ENCODE peak calls at places on chromosomes 5 and 9, in nine cellular contexts. One of them, this sample, is unnamed.

GRCh38 chr9:118567861-118568260 is 801.4 kb downstream of the BRINP1 start:
- DNase-seq in PC-9: no peak
- DNase-seq in AG09319: no peak
- DNase-seq in lower leg skin: no peak
- DNase-seq in Peyer's patch: no peak
- DNase-seq in breast epithelium: no peak
- DNase-seq in neural crest cell: no peak
- DNase-seq in cardiac muscle cell: no peak
- DNase-seq in suprapubic skin: no peak
- DNase-seq in this sample: no peak

GRCh38 chr5:27810458-27810857 is 772.1 kb upstream of the CDH9 start:
- DNase-seq in neural crest cell: no peak
- DNase-seq in lower leg skin: no peak
- DNase-seq in AG09319: no peak
- DNase-seq in PC-9: no peak
- DNase-seq in cardiac muscle cell: peak; percentile 67
- DNase-seq in Peyer's patch: no peak
- DNase-seq in breast epithelium: no peak
- DNase-seq in suprapubic skin: no peak
- DNase-seq in this sample: no peak

GRCh38 chr9:108696156-108696555 is 159.6 kb downstream of the ACTL7B start:
- DNase-seq in AG09319: no peak
- DNase-seq in cardiac muscle cell: no peak
- DNase-seq in neural crest cell: no peak
- DNase-seq in PC-9: no peak
- DNase-seq in Peyer's patch: no peak
- DNase-seq in lower leg skin: no peak
- DNase-seq in breast epithelium: no peak
- DNase-seq in suprapubic skin: no peak
- DNase-seq in this sample: no peak

GRCh38 chr9:97900738-97901565 is 21.3 kb downstream of the TRMO start:
- DNase-seq in PC-9: peak; percentile 43
- DNase-seq in cardiac muscle cell: peak; percentile 69
- DNase-seq in suprapubic skin: no peak
- DNase-seq in Peyer's patch: peak; percentile 65
- DNase-seq in breast epithelium: no peak
- DNase-seq in lower leg skin: no peak
- DNase-seq in AG09319: no peak
- DNase-seq in neural crest cell: peak; percentile 12
- DNase-seq in this sample: peak; percentile 34

GRCh38 chr9:25613709-25614108 is 64.5 kb downstream of the TUSC1 start:
- DNase-seq in Peyer's patch: no peak
- DNase-seq in PC-9: no peak
- DNase-seq in suprapubic skin: no peak
- DNase-seq in breast epithelium: no peak
- DNase-seq in cardiac muscle cell: no peak
- DNase-seq in AG09319: no peak
- DNase-seq in lower leg skin: no peak
- DNase-seq in neural crest cell: no peak
- DNase-seq in this sample: no peak

GRCh38 chr9:126704157-126704941 is 90.6 kb downstream of the LMX1B start:
- DNase-seq in lower leg skin: no peak
- DNase-seq in neural crest cell: no peak
- DNase-seq in AG09319: no peak
- DNase-seq in PC-9: peak; percentile 54
- DNase-seq in Peyer's patch: peak; percentile 34
- DNase-seq in breast epithelium: peak; percentile 38
- DNase-seq in cardiac muscle cell: peak; percentile 70
- DNase-seq in suprapubic skin: peak; percentile 77
- DNase-seq in this sample: peak; percentile 19

GRCh38 chr9:129604766-129605163 is 16.1 kb downstream of the C9orf50 start:
- DNase-seq in PC-9: peak; percentile 29
- DNase-seq in AG09319: no peak
- DNase-seq in lower leg skin: no peak
- DNase-seq in breast epithelium: no peak
- DNase-seq in suprapubic skin: no peak
- DNase-seq in Peyer's patch: no peak
- DNase-seq in cardiac muscle cell: no peak
- DNase-seq in neural crest cell: no peak
- DNase-seq in this sample: peak; percentile 21

GRCh38 chr5:6510132-6510531 is 61.5 kb downstream of the UBE2QL1 start:
- DNase-seq in breast epithelium: no peak
- DNase-seq in PC-9: no peak
- DNase-seq in Peyer's patch: no peak
- DNase-seq in suprapubic skin: no peak
- DNase-seq in lower leg skin: no peak
- DNase-seq in AG09319: no peak
- DNase-seq in neural crest cell: no peak
- DNase-seq in cardiac muscle cell: peak; percentile 9
- DNase-seq in this sample: no peak

GRCh38 chr9:114284316-114285060 is 38.4 kb upstream of the ORM1 start:
- DNase-seq in neural crest cell: no peak
- DNase-seq in AG09319: no peak
- DNase-seq in cardiac muscle cell: no peak
- DNase-seq in PC-9: no peak
- DNase-seq in breast epithelium: no peak
- DNase-seq in suprapubic skin: peak; percentile 75
- DNase-seq in lower leg skin: no peak
- DNase-seq in Peyer's patch: no peak
- DNase-seq in this sample: no peak

GRCh38 chr5:45639038-45639437 is 57.1 kb downstream of the HCN1 start:
- DNase-seq in lower leg skin: no peak
- DNase-seq in PC-9: no peak
- DNase-seq in Peyer's patch: no peak
- DNase-seq in AG09319: no peak
- DNase-seq in neural crest cell: no peak
- DNase-seq in breast epithelium: no peak
- DNase-seq in suprapubic skin: no peak
- DNase-seq in cardiac muscle cell: no peak
- DNase-seq in this sample: no peak

GRCh38 chr9:36191290-36191645 is 547 bp downstream of the CLTA start:
- DNase-seq in lower leg skin: no peak
- DNase-seq in neural crest cell: peak; percentile 11
- DNase-seq in PC-9: no peak
- DNase-seq in AG09319: no peak
- DNase-seq in cardiac muscle cell: peak; percentile 41
- DNase-seq in breast epithelium: no peak
- DNase-seq in Peyer's patch: peak; percentile 61
- DNase-seq in suprapubic skin: no peak
- DNase-seq in this sample: no peak

GRCh38 chr9:114002271-114002985 is 75.7 kb downstream of the AMBP start:
- DNase-seq in cardiac muscle cell: no peak
- DNase-seq in lower leg skin: peak; percentile 9
- DNase-seq in suprapubic skin: peak; percentile 68
- DNase-seq in AG09319: no peak
- DNase-seq in PC-9: no peak
- DNase-seq in Peyer's patch: peak; percentile 40
- DNase-seq in breast epithelium: peak; percentile 8
- DNase-seq in neural crest cell: no peak
- DNase-seq in this sample: no peak

GRCh38 chr5:151499636-151500035 is 52.2 kb downstream of the SLC36A1 start:
- DNase-seq in lower leg skin: no peak
- DNase-seq in neural crest cell: no peak
- DNase-seq in PC-9: no peak
- DNase-seq in Peyer's patch: no peak
- DNase-seq in suprapubic skin: no peak
- DNase-seq in cardiac muscle cell: peak; percentile 66
- DNase-seq in AG09319: no peak
- DNase-seq in breast epithelium: no peak
- DNase-seq in this sample: no peak

GRCh38 chr5:163459465-163459887 is 426 bp downstream of the NUDCD2 start:
- DNase-seq in suprapubic skin: no peak
- DNase-seq in breast epithelium: no peak
- DNase-seq in cardiac muscle cell: no peak
- DNase-seq in lower leg skin: no peak
- DNase-seq in Peyer's patch: no peak
- DNase-seq in neural crest cell: no peak
- DNase-seq in AG09319: no peak
- DNase-seq in PC-9: no peak
- DNase-seq in this sample: no peak

GRCh38 chr5:997001-997474 is 11.6 kb upstream of the NKD2 start:
- DNase-seq in neural crest cell: no peak
- DNase-seq in breast epithelium: no peak
- DNase-seq in suprapubic skin: peak; percentile 70
- DNase-seq in PC-9: no peak
- DNase-seq in lower leg skin: no peak
- DNase-seq in cardiac muscle cell: peak; percentile 73
- DNase-seq in AG09319: no peak
- DNase-seq in Peyer's patch: no peak
- DNase-seq in this sample: no peak

GRCh38 chr5:73115399-73116051 is 4.8 kb upstream of the TMEM171 start:
- DNase-seq in AG09319: peak; percentile 76
- DNase-seq in cardiac muscle cell: peak; percentile 37
- DNase-seq in breast epithelium: no peak
- DNase-seq in neural crest cell: no peak
- DNase-seq in Peyer's patch: peak; percentile 60
- DNase-seq in suprapubic skin: no peak
- DNase-seq in PC-9: no peak
- DNase-seq in lower leg skin: no peak
- DNase-seq in this sample: no peak
- TF ChIP-seq CTCF in AG09319: no peak
- TF ChIP-seq CTCF in cardiac muscle cell: no peak
- TF ChIP-seq CTCF in breast epithelium: no peak
- TF ChIP-seq CTCF in neural crest cell: no peak
- TF ChIP-seq CTCF in Peyer's patch: no peak
- TF ChIP-seq CTCF in suprapubic skin: no peak
- TF ChIP-seq CTCF in PC-9: no peak
- TF ChIP-seq CTCF in lower leg skin: no peak
- TF ChIP-seq CTCF in this sample: no peak

GRCh38 chr9:32384364-32385134 is at the start of gene ACO1:
- DNase-seq in AG09319: peak; percentile 60
- DNase-seq in neural crest cell: peak; percentile 83
- DNase-seq in cardiac muscle cell: peak; percentile 93
- DNase-seq in lower leg skin: peak; percentile 74
- DNase-seq in Peyer's patch: peak; percentile 96
- DNase-seq in suprapubic skin: peak; percentile 93
- DNase-seq in PC-9: peak; percentile 87
- DNase-seq in breast epithelium: peak; percentile 56
- DNase-seq in this sample: peak; percentile 87
- TF ChIP-seq CTCF in AG09319: no peak
- TF ChIP-seq CTCF in neural crest cell: no peak
- TF ChIP-seq CTCF in cardiac muscle cell: no peak
- TF ChIP-seq CTCF in lower leg skin: no peak
- TF ChIP-seq CTCF in Peyer's patch: no peak
- TF ChIP-seq CTCF in suprapubic skin: no peak
- TF ChIP-seq CTCF in PC-9: no peak
- TF ChIP-seq CTCF in breast epithelium: no peak
- TF ChIP-seq CTCF in this sample: no peak

DNA sequence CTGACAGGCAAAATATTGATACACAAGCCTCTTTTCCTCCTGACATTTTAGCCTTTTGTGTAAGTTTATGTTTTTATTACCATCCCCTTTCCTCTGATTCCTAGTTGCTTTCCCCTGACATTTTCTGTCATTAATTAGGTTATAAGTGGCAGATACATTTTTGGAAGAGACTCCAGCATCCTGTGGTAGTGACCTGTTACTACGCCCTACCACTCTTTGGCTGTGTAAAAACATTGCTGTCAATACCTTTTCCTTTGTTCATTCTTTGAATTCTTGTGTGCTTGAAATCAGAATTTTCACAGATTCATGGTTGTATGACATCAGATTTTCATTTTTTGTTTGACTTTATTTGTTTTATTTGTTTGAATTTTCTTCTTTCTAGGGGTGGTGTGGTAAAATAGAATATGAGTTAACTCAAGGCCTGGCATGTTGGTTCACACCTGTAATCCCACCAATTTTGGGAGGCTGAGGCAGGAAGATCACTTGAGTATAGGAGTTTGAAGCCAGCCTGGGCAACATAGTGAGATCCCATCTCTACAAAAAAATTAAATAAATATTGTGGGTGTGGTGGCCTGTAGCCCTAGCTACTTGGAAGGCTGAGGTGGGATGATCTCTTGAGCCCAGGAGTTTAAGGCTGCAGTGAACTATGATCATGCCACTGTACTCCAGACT is 43.4 kb downstream of the UBE2R2 start:
- DNase-seq in PC-9: no peak
- DNase-seq in breast epithelium: no peak
- DNase-seq in lower leg skin: no peak
- DNase-seq in Peyer's patch: no peak
- DNase-seq in cardiac muscle cell: peak; percentile 19
- DNase-seq in neural crest cell: no peak
- DNase-seq in suprapubic skin: no peak
- DNase-seq in AG09319: no peak
- DNase-seq in this sample: no peak
- TF ChIP-seq CTCF in PC-9: no peak
- TF ChIP-seq CTCF in breast epithelium: no peak
- TF ChIP-seq CTCF in lower leg skin: no peak
- TF ChIP-seq CTCF in Peyer's patch: no peak
- TF ChIP-seq CTCF in cardiac muscle cell: no peak
- TF ChIP-seq CTCF in neural crest cell: peak; percentile 42
- TF ChIP-seq CTCF in suprapubic skin: no peak
- TF ChIP-seq CTCF in AG09319: no peak
- TF ChIP-seq CTCF in this sample: no peak

GRCh38 chr5:179825655-179826182 is 5.0 kb downstream of the SQSTM1 start:
- DNase-seq in suprapubic skin: no peak
- DNase-seq in neural crest cell: no peak
- DNase-seq in Peyer's patch: peak; percentile 79
- DNase-seq in AG09319: no peak
- DNase-seq in breast epithelium: no peak
- DNase-seq in lower leg skin: no peak
- DNase-seq in PC-9: no peak
- DNase-seq in cardiac muscle cell: no peak
- DNase-seq in this sample: no peak

GRCh38 chr5:179824745-179825112 is 4.0 kb downstream of the SQSTM1 start:
- DNase-seq in cardiac muscle cell: no peak
- DNase-seq in breast epithelium: no peak
- DNase-seq in PC-9: no peak
- DNase-seq in Peyer's patch: no peak
- DNase-seq in suprapubic skin: no peak
- DNase-seq in lower leg skin: no peak
- DNase-seq in AG09319: no peak
- DNase-seq in neural crest cell: no peak
- DNase-seq in this sample: no peak

GRCh38 chr5:179828756-179829421 is 8.2 kb downstream of the SQSTM1 start:
- DNase-seq in lower leg skin: no peak
- DNase-seq in neural crest cell: no peak
- DNase-seq in AG09319: no peak
- DNase-seq in cardiac muscle cell: no peak
- DNase-seq in suprapubic skin: no peak
- DNase-seq in PC-9: no peak
- DNase-seq in Peyer's patch: no peak
- DNase-seq in breast epithelium: no peak
- DNase-seq in this sample: no peak

GRCh38 chr5:179829732-179830435 is 9.2 kb downstream of the SQSTM1 start:
- DNase-seq in Peyer's patch: no peak
- DNase-seq in AG09319: no peak
- DNase-seq in lower leg skin: no peak
- DNase-seq in neural crest cell: no peak
- DNase-seq in PC-9: no peak
- DNase-seq in cardiac muscle cell: no peak
- DNase-seq in suprapubic skin: no peak
- DNase-seq in breast epithelium: no peak
- DNase-seq in this sample: no peak

DNA sequence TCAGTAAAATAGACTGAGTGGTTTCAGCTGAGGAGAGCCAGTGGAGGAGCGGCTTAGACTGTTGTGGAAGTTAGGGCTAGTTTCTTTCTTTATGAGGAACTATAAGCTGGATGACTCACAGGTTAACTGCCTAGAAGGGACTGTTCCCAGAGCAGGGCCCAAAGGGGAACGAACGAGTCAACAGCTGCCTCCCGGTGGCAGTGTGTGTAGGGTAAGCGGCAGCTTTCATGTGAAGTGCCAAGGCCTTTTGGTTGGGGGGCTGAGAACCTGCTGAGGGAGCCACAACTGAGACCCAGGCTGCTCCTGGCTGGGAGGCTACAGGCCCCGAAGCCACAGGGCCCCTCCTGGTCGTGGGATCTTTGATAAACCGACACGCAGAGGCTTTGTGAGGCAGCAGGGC is 7.0 kb downstream of the SQSTM1 start:
- DNase-seq in Peyer's patch: peak; percentile 81
- DNase-seq in cardiac muscle cell: no peak
- DNase-seq in suprapubic skin: no peak
- DNase-seq in AG09319: no peak
- DNase-seq in neural crest cell: no peak
- DNase-seq in PC-9: no peak
- DNase-seq in lower leg skin: peak; percentile 42
- DNase-seq in breast epithelium: no peak
- DNase-seq in this sample: no peak
- TF ChIP-seq CTCF in Peyer's patch: peak; percentile 46
- TF ChIP-seq CTCF in cardiac muscle cell: no peak
- TF ChIP-seq CTCF in suprapubic skin: no peak
- TF ChIP-seq CTCF in AG09319: no peak
- TF ChIP-seq CTCF in neural crest cell: no peak
- TF ChIP-seq CTCF in PC-9: no peak
- TF ChIP-seq CTCF in lower leg skin: no peak
- TF ChIP-seq CTCF in breast epithelium: no peak
- TF ChIP-seq CTCF in this sample: no peak

This sample was measured in Calu3.